ENCODE peak calls at places on chromosomes 6 and 20, in nine cellular contexts. R, Z, O, F, L, D, Y, T and C are unnamed samples.

GRCh38 chr6:31952140-31952805 is 6.4 kb downstream of the CFB start:
- DNase-seq in O (peak), R (peak), T (no peak), D (no peak), L (peak), Y (peak), F (peak), Z (no peak), C (no peak)

GRCh38 chr6:10555625-10556309 is 34.6 kb downstream of the GCNT2 start:
- DNase-seq in T (no peak), Y (no peak), R (peak), L (peak), F (no peak), D (no peak), Z (no peak), O (peak), C (no peak)

GRCh38 chr6:154991207-154991606 is 3.9 kb upstream of the TIAM2 start:
- DNase-seq in Z (no peak), L (no peak), R (no peak), F (no peak), Y (no peak), T (no peak), D (no peak), O (no peak), C (no peak)

GRCh38 chr6:133235219-133235618 is 5.9 kb upstream of the EYA4 start:
- DNase-seq in D (no peak), Z (no peak), O (no peak), T (no peak), L (no peak), F (no peak), R (no peak), Y (no peak), C (no peak)

GRCh38 chr6:113586966-113587699 is 270.0 kb upstream of the MARCKS start:
- DNase-seq in Y (no peak), L (peak), F (no peak), T (no peak), D (no peak), Z (no peak), O (no peak), R (no peak), C (no peak)

GRCh38 chr6:111844921-111845320 is 28.3 kb downstream of the FYN start:
- DNase-seq in L (peak), F (no peak), Z (no peak), D (no peak), T (no peak), O (no peak), R (peak), Y (no peak), C (no peak)

GRCh38 chr6:21949211-21949801 is 347.5 kb downstream of the PRL start:
- DNase-seq in D (no peak), Z (no peak), Y (no peak), L (peak), R (no peak), O (no peak), T (no peak), F (no peak), C (no peak)

GRCh38 chr6:41836660-41837052 is 49.2 kb downstream of the TOMM6 start:
- DNase-seq in Z (no peak), T (no peak), R (no peak), Y (no peak), L (no peak), O (no peak), D (no peak), F (peak), C (no peak)

GRCh38 chr6:112086744-112087135 is 542 bp downstream of the TUBE1 start:
- DNase-seq in O (no peak), D (no peak), Y (no peak), T (no peak), F (peak), L (peak), R (peak), Z (no peak), C (no peak)

GRCh38 chr6:5175195-5175594 is 85.6 kb downstream of the LYRM4 start:
- DNase-seq in Z (no peak), Y (peak), R (no peak), D (no peak), L (peak), T (no peak), O (no peak), F (no peak), C (no peak)

GRCh38 chr6:32967151-32968091 is 973 bp upstream of the BRD2 start:
- DNase-seq in Y (no peak), R (peak), O (no peak), Z (no peak), F (peak), D (no peak), L (peak), T (no peak), C (no peak)

GRCh38 chr20:63087872-63088680 is 81.3 kb upstream of the BHLHE23 start:
- DNase-seq in O (peak), T (no peak), L (peak), Z (no peak), F (no peak), R (no peak), D (no peak), Y (no peak), C (no peak)

GRCh38 chr6:142485256-142485655 is 183.4 kb downstream of the ADGRG6 start:
- DNase-seq in Y (no peak), D (no peak), L (no peak), R (peak), F (peak), Z (no peak), O (no peak), T (no peak), C (no peak)

GRCh38 chr20:59253779-59254319 is 46.6 kb upstream of the EDN3 start:
- DNase-seq in Z (peak), L (peak), T (peak), Y (peak), O (no peak), R (no peak), F (no peak), D (peak), C (peak)

GRCh38 chr20:62628691-62629090 is 13.6 kb upstream of the SLCO4A1 start:
- DNase-seq in L (no peak), Y (no peak), O (no peak), Z (no peak), F (no peak), T (no peak), D (no peak), R (no peak), C (no peak)

GRCh38 chr6:19127085-19127484 is 710.1 kb upstream of the ID4 start:
- DNase-seq in T (no peak), F (no peak), Z (no peak), D (no peak), R (no peak), O (no peak), L (no peak), Y (no peak), C (no peak)

GRCh38 chr20:52103911-52104545 is 87.6 kb downstream of the ZFP64 start:
- DNase-seq in Y (peak), L (peak), R (peak), O (no peak), D (no peak), F (peak), Z (no peak), T (no peak), C (no peak)

GRCh38 chr6:107716688-107717089 is 107.4 kb downstream of the SCML4 start:
- DNase-seq in F (peak), D (peak), L (peak), Y (peak), R (no peak), T (peak), Z (peak), O (no peak), C (peak)